ENCODE peak calls at places on chromosomes 13 and 19, in four cellular contexts. S, M, R and O are unnamed samples.

GRCh38 chr19:475360-475759 is 14.5 kb upstream of the SHC2 start:
- DNase-seq in S (no peak), M (no peak), R (no peak), O (no peak)

GRCh38 chr19:28026636-28027035 is 1186.3 kb downstream of the UQCRFS1 start:
- DNase-seq in S (no peak), M (no peak), R (no peak), O (no peak)

GRCh38 chr13:59494560-59494970 is 669.2 kb downstream of the DIAPH3 start:
- DNase-seq in S (no peak), M (no peak), R (no peak), O (no peak)

GRCh38 chr13:20360835-20361412 is 128.8 kb upstream of the GJB6 start:
- DNase-seq in S (no peak), M (no peak), R (no peak), O (no peak)

GRCh38 chr13:38024431-38024830 is 154.9 kb upstream of the TRPC4 start:
- DNase-seq in S (no peak), M (no peak), R (no peak), O (no peak)

GRCh38 chr19:570315-570714 is 2.1 kb upstream of the BSG start:
- DNase-seq in S (no peak), M (no peak), R (no peak), O (no peak)

GRCh38 chr13:98365291-98365690 is 188.2 kb upstream of the RNF113B start:
- DNase-seq in S (no peak), M (no peak), R (no peak), O (no peak)

GRCh38 chr13:89029062-89029461 is 1357.9 kb downstream of the SLITRK5 start:
- DNase-seq in S (no peak), M (no peak), R (no peak), O (no peak)

GRCh38 chr19:13873776-13874515 is 3.0 kb upstream of the NANOS3 start:
- DNase-seq in S (no peak), M (no peak), R (no peak), O (no peak)

GRCh38 chr19:11737964-11738745 is 591 bp downstream of the ZNF823 start:
- DNase-seq in S (peak; percentile 35), M (no peak), R (peak; percentile 56), O (no peak)

GRCh38 chr13:35470671-35471465 is 5.6 kb downstream of the MAB21L1 start:
- DNase-seq in S (no peak), M (no peak), R (peak; percentile 87), O (no peak)

GRCh38 chr19:10961073-10961762 is 388 bp downstream of the SMARCA4 start:
- DNase-seq in S (peak; percentile 25), M (no peak), R (peak; percentile 76), O (no peak)

GRCh38 chr13:31639443-31640163 is 99.7 kb upstream of the RXFP2 start:
- DNase-seq in S (no peak), M (no peak), R (no peak), O (no peak)

GRCh38 chr13:30877335-30877734 is 28.7 kb upstream of the MEDAG start:
- DNase-seq in S (no peak), M (no peak), R (no peak), O (no peak)

GRCh38 chr13:97179501-97179900 is 42.6 kb upstream of the MBNL2 start:
- DNase-seq in S (peak; percentile 45), M (no peak), R (no peak), O (no peak)

GRCh38 chr13:111006508-111007031 is 91.7 kb upstream of the ANKRD10 start:
- DNase-seq in S (peak; percentile 50), M (no peak), R (peak; percentile 19), O (no peak)

GRCh38 chr13:33351324-33351723 is 65.8 kb upstream of the STARD13 start:
- DNase-seq in S (no peak), M (peak; percentile 27), R (no peak), O (no peak)

GRCh38 chr13:109755997-109756396 is 30.4 kb downstream of the IRS2 start:
- DNase-seq in S (peak; percentile 4), M (no peak), R (no peak), O (no peak)

GRCh38 chr19:16585808-16586476 is 13.7 kb upstream of the SLC35E1 start:
- DNase-seq in S (no peak), M (no peak), R (no peak), O (no peak)

GRCh38 chr19:42280761-42281174 is 11.7 kb downstream of the CIC start:
- DNase-seq in S (no peak), M (no peak), R (no peak), O (no peak)

GRCh38 chr13:79352107-79352506 is 53.9 kb downstream of the RBM26 start:
- DNase-seq in S (no peak), M (no peak), R (no peak), O (no peak)

GRCh38 chr13:45575146-45575829 is 40.3 kb downstream of the ERICH6B start:
- DNase-seq in S (no peak), M (no peak), R (no peak), O (no peak)

GRCh38 chr13:48110930-48111721 is 16.2 kb upstream of the MED4 start:
- DNase-seq in S (peak; percentile 56), M (no peak), R (no peak), O (no peak)

GRCh38 chr13:40168425-40169155 is 497.9 kb downstream of the FOXO1 start:
- DNase-seq in S (no peak), M (no peak), R (no peak), O (no peak)

GRCh38 chr19:30669329-30670010 is 297.3 kb downstream of the ZNF536 start:
- DNase-seq in S (peak; percentile 45), M (no peak), R (peak; percentile 85), O (peak; percentile 33)

GRCh38 chr13:92657565-92657964 is 569.0 kb upstream of the GPC6 start:
- DNase-seq in S (no peak), M (no peak), R (no peak), O (no peak)

GRCh38 chr13:36344173-36344572 is 2.0 kb downstream of the SPART start:
- DNase-seq in S (no peak), M (no peak), R (peak; percentile 39), O (no peak)

GRCh38 chr13:26220575-26220974 is 1.5 kb downstream of the RNF6 start:
- DNase-seq in S (no peak), M (no peak), R (no peak), O (peak; percentile 5)

GRCh38 chr13:39815345-39816111 is 160.1 kb downstream of the COG6 start:
- DNase-seq in S (no peak), M (no peak), R (no peak), O (no peak)

GRCh38 chr13:63161219-63161618 is 1745.6 kb upstream of the PCDH20 start:
- DNase-seq in S (no peak), M (no peak), R (no peak), O (no peak)

GRCh38 chr13:62418872-62419271 is 1003.2 kb upstream of the PCDH20 start:
- DNase-seq in S (no peak), M (no peak), R (no peak), O (no peak)

GRCh38 chr13:61913183-61913582 is 497.5 kb upstream of the PCDH20 start:
- DNase-seq in S (no peak), M (no peak), R (no peak), O (no peak)

GRCh38 chr13:82070411-82070810 is 1729.5 kb upstream of the SPRY2 start:
- DNase-seq in S (no peak), M (no peak), R (no peak), O (no peak)

GRCh38 chr13:52975969-52976368 is 52.6 kb upstream of the OLFM4 start:
- DNase-seq in S (no peak), M (no peak), R (no peak), O (no peak)
- TF ChIP-seq POLR2AphosphoS5 in S (no peak), M (no peak), R (no peak), O (no peak)

DNA sequence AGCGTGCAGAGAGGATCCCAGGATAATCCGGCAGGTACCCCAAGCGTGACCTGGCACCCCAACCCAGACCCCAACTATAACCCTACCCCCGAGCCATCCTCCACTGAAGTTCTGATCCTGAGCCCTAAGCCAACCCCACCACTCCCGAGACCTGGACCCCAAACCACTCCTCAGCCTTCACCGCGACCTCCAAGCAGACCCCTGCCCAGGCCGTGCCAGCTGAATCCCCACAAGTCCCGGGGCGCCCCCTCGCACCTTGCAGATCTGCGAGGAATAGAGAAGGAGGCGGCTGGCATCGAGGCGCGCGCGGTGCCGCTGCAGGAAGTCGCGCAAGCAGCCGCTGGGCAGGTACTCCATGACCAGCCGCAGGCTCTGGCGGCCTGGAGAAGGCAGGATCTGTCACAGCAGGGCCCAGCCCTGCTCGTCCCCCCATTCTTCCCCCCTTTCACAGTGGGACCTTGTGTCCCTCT is 10.1 kb upstream of the INSL3 start:
- DNase-seq in S (no peak), M (no peak), R (peak; percentile 60), O (no peak)
- H3K4me3 ChIP-seq in S (no peak overlapping the region), M (peak overlapping the region; percentile 74), R (peak overlapping the region; percentile 76), O (peak overlapping the region; percentile 53)

GRCh38 chr19:19817357-19817756 is 4.2 kb downstream of the ZNF506 start:
- DNase-seq in S (no peak), M (no peak), R (no peak), O (no peak)

GRCh38 chr19:19820774-19821315 is 705 bp downstream of the ZNF506 start:
- DNase-seq in S (no peak), M (no peak), R (no peak), O (no peak)

GRCh38 chr19:19822148-19822429 is 539 bp upstream of the ZNF506 start:
- DNase-seq in S (no peak), M (no peak), R (no peak), O (no peak)

GRCh38 chr19:19823916-19824315 is 2.4 kb upstream of the ZNF506 start:
- DNase-seq in S (no peak), M (no peak), R (no peak), O (no peak)

GRCh38 chr19:19821366-19822147 is at the start of gene ZNF506:
- DNase-seq in S (peak; percentile 99), M (no peak), R (peak; percentile 99), O (no peak)
- TF ChIP-seq POLR2AphosphoS5 in S (peak; percentile 97), M (no peak), R (peak; percentile 96), O (peak; percentile 60)

DNA sequence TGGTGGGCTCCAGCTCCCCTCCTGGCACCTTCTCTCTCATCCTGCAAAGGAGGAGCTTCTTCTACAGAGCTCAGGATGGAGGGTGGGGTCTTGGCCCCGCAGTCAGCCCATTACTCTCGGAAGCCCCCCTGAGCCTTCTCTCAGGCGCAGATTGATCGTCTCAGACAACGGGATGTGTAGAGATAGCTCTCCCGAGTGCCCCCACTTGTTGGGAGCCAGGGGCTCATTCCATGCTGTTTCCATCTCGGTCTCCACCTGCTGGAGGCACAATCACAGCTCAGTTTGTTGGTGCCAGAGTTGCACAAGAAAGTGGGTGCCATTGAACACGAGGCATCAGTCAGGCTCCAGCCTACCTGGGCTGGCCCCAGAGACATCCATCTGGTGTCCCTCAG is 3.6 kb upstream of the ZNF135 start:
- DNase-seq in S (no peak), M (no peak), R (no peak), O (no peak)
- H3K4me3 ChIP-seq in S (peak overlapping the region; percentile 28), M (no peak overlapping the region), R (peak overlapping the region; percentile 67), O (no peak overlapping the region)

DNA sequence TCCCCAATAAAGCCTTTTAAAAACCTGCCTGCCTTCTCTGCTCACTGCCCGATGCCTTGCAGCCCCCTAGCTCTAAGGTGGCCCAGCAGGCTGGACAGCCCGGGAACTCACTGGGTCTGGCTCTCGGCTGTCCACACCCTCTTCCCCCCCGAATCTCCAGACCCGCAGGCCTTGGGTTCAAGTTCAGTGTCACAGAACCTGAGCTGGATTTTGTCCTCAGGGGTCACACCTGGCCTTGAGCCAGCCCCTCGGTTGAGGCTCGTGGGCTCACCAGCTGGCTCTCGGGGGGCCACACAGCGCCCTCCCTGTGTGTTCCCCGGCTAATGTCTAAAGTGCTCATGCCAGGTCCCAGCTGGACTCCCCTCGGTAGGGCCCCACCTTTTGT is 6.7 kb downstream of the PNKP start:
- DNase-seq in S (no peak), M (no peak), R (no peak), O (no peak)
- TF ChIP-seq POLR2AphosphoS5 in S (no peak), M (no peak), R (peak; percentile 13), O (no peak)